ENCODE peak calls at places on chromosomes 4 and X, in ten cellular contexts. One of them, this sample, is unnamed.

GRCh38 chr4:165609653-165610052 is 230.8 kb downstream of the CPE start:
- DNase-seq in NCI-H2081: no peak
- DNase-seq in fibroblast of mammary gland: no peak
- DNase-seq in LoVo: no peak
- DNase-seq in esophagus squamous epithelium: no peak
- DNase-seq in stimulated activated CD8-positive, alpha-beta memory T cell treated with anti-CD3 and anti-CD28 coated beads, Interleukin-4, amount 100 ng/mL, for 1 hour: no peak
- DNase-seq in dermis microvascular lymphatic vessel endothelial cell: no peak
- DNase-seq in NCI-H2171 treated with DMSO at 0.1 percent for 48 hours: no peak
- DNase-seq in activated CD4-positive, alpha-beta T cell treated with anti-CD3 and anti-CD28 coated beads for 4 hours: no peak
- DNase-seq in cardiac fibroblast: no peak
- DNase-seq in this sample: no peak

GRCh38 chr4:7109169-7109568 is 41.3 kb upstream of the GRPEL1 start:
- DNase-seq in LoVo: no peak
- DNase-seq in dermis microvascular lymphatic vessel endothelial cell: no peak
- DNase-seq in fibroblast of mammary gland: no peak
- DNase-seq in NCI-H2081: no peak
- DNase-seq in NCI-H2171 treated with DMSO at 0.1 percent for 48 hours: no peak
- DNase-seq in stimulated activated CD8-positive, alpha-beta memory T cell treated with anti-CD3 and anti-CD28 coated beads, Interleukin-4, amount 100 ng/mL, for 1 hour: no peak
- DNase-seq in cardiac fibroblast: no peak
- DNase-seq in activated CD4-positive, alpha-beta T cell treated with anti-CD3 and anti-CD28 coated beads for 4 hours: no peak
- DNase-seq in esophagus squamous epithelium: no peak
- DNase-seq in this sample: no peak

GRCh38 chr4:148071009-148071408 is 339.1 kb downstream of the ARHGAP10 start:
- DNase-seq in fibroblast of mammary gland: no peak
- DNase-seq in activated CD4-positive, alpha-beta T cell treated with anti-CD3 and anti-CD28 coated beads for 4 hours: no peak
- DNase-seq in stimulated activated CD8-positive, alpha-beta memory T cell treated with anti-CD3 and anti-CD28 coated beads, Interleukin-4, amount 100 ng/mL, for 1 hour: no peak
- DNase-seq in esophagus squamous epithelium: no peak
- DNase-seq in LoVo: no peak
- DNase-seq in NCI-H2081: no peak
- DNase-seq in NCI-H2171 treated with DMSO at 0.1 percent for 48 hours: no peak
- DNase-seq in cardiac fibroblast: no peak
- DNase-seq in dermis microvascular lymphatic vessel endothelial cell: no peak
- DNase-seq in this sample: no peak

GRCh38 chrX:53283099-53283498 is 1.7 kb upstream of the IQSEC2 start:
- DNase-seq in NCI-H2171 treated with DMSO at 0.1 percent for 48 hours: no peak
- DNase-seq in esophagus squamous epithelium: no peak
- DNase-seq in dermis microvascular lymphatic vessel endothelial cell: no peak
- DNase-seq in activated CD4-positive, alpha-beta T cell treated with anti-CD3 and anti-CD28 coated beads for 4 hours: no peak
- DNase-seq in NCI-H2081: no peak
- DNase-seq in LoVo: no peak
- DNase-seq in fibroblast of mammary gland: no peak
- DNase-seq in cardiac fibroblast: no peak
- DNase-seq in stimulated activated CD8-positive, alpha-beta memory T cell treated with anti-CD3 and anti-CD28 coated beads, Interleukin-4, amount 100 ng/mL, for 1 hour: no peak
- DNase-seq in this sample: no peak

GRCh38 chr4:125132281-125132680 is 182.5 kb upstream of the FAT4 start:
- DNase-seq in activated CD4-positive, alpha-beta T cell treated with anti-CD3 and anti-CD28 coated beads for 4 hours: no peak
- DNase-seq in LoVo: no peak
- DNase-seq in esophagus squamous epithelium: no peak
- DNase-seq in fibroblast of mammary gland: peak
- DNase-seq in dermis microvascular lymphatic vessel endothelial cell: no peak
- DNase-seq in cardiac fibroblast: no peak
- DNase-seq in NCI-H2171 treated with DMSO at 0.1 percent for 48 hours: no peak
- DNase-seq in NCI-H2081: no peak
- DNase-seq in stimulated activated CD8-positive, alpha-beta memory T cell treated with anti-CD3 and anti-CD28 coated beads, Interleukin-4, amount 100 ng/mL, for 1 hour: no peak
- DNase-seq in this sample: no peak

GRCh38 chrX:133529578-133529977 is 114.3 kb upstream of the GPC4 start:
- DNase-seq in NCI-H2081: no peak
- DNase-seq in NCI-H2171 treated with DMSO at 0.1 percent for 48 hours: no peak
- DNase-seq in LoVo: no peak
- DNase-seq in cardiac fibroblast: no peak
- DNase-seq in esophagus squamous epithelium: no peak
- DNase-seq in stimulated activated CD8-positive, alpha-beta memory T cell treated with anti-CD3 and anti-CD28 coated beads, Interleukin-4, amount 100 ng/mL, for 1 hour: no peak
- DNase-seq in activated CD4-positive, alpha-beta T cell treated with anti-CD3 and anti-CD28 coated beads for 4 hours: no peak
- DNase-seq in dermis microvascular lymphatic vessel endothelial cell: no peak
- DNase-seq in fibroblast of mammary gland: no peak
- DNase-seq in this sample: no peak

GRCh38 chrX:44042731-44043130 is 69.5 kb upstream of the NDP start:
- DNase-seq in activated CD4-positive, alpha-beta T cell treated with anti-CD3 and anti-CD28 coated beads for 4 hours: no peak
- DNase-seq in cardiac fibroblast: peak
- DNase-seq in dermis microvascular lymphatic vessel endothelial cell: no peak
- DNase-seq in stimulated activated CD8-positive, alpha-beta memory T cell treated with anti-CD3 and anti-CD28 coated beads, Interleukin-4, amount 100 ng/mL, for 1 hour: no peak
- DNase-seq in NCI-H2081: no peak
- DNase-seq in LoVo: no peak
- DNase-seq in fibroblast of mammary gland: peak
- DNase-seq in NCI-H2171 treated with DMSO at 0.1 percent for 48 hours: no peak
- DNase-seq in esophagus squamous epithelium: no peak
- DNase-seq in this sample: no peak

GRCh38 chr4:179843370-179843769 is 2399.8 kb upstream of the TENM3 start:
- DNase-seq in cardiac fibroblast: no peak
- DNase-seq in NCI-H2171 treated with DMSO at 0.1 percent for 48 hours: no peak
- DNase-seq in fibroblast of mammary gland: no peak
- DNase-seq in stimulated activated CD8-positive, alpha-beta memory T cell treated with anti-CD3 and anti-CD28 coated beads, Interleukin-4, amount 100 ng/mL, for 1 hour: no peak
- DNase-seq in NCI-H2081: peak
- DNase-seq in activated CD4-positive, alpha-beta T cell treated with anti-CD3 and anti-CD28 coated beads for 4 hours: no peak
- DNase-seq in dermis microvascular lymphatic vessel endothelial cell: no peak
- DNase-seq in esophagus squamous epithelium: no peak
- DNase-seq in LoVo: no peak
- DNase-seq in this sample: no peak

GRCh38 chr4:161148051-161148450 is 1015.7 kb downstream of the FSTL5 start:
- DNase-seq in stimulated activated CD8-positive, alpha-beta memory T cell treated with anti-CD3 and anti-CD28 coated beads, Interleukin-4, amount 100 ng/mL, for 1 hour: no peak
- DNase-seq in esophagus squamous epithelium: no peak
- DNase-seq in NCI-H2171 treated with DMSO at 0.1 percent for 48 hours: no peak
- DNase-seq in dermis microvascular lymphatic vessel endothelial cell: no peak
- DNase-seq in fibroblast of mammary gland: no peak
- DNase-seq in NCI-H2081: no peak
- DNase-seq in activated CD4-positive, alpha-beta T cell treated with anti-CD3 and anti-CD28 coated beads for 4 hours: no peak
- DNase-seq in LoVo: no peak
- DNase-seq in cardiac fibroblast: no peak
- DNase-seq in this sample: no peak

GRCh38 chrX:13180807-13181206 is 136.4 kb upstream of the FAM9C start:
- DNase-seq in cardiac fibroblast: peak
- DNase-seq in fibroblast of mammary gland: peak
- DNase-seq in LoVo: no peak
- DNase-seq in NCI-H2081: no peak
- DNase-seq in esophagus squamous epithelium: no peak
- DNase-seq in stimulated activated CD8-positive, alpha-beta memory T cell treated with anti-CD3 and anti-CD28 coated beads, Interleukin-4, amount 100 ng/mL, for 1 hour: no peak
- DNase-seq in dermis microvascular lymphatic vessel endothelial cell: peak
- DNase-seq in NCI-H2171 treated with DMSO at 0.1 percent for 48 hours: no peak
- DNase-seq in activated CD4-positive, alpha-beta T cell treated with anti-CD3 and anti-CD28 coated beads for 4 hours: no peak
- DNase-seq in this sample: peak

GRCh38 chr4:69708211-69708610 is 52.2 kb downstream of the SULT1B1 start:
- DNase-seq in LoVo: no peak
- DNase-seq in cardiac fibroblast: peak
- DNase-seq in stimulated activated CD8-positive, alpha-beta memory T cell treated with anti-CD3 and anti-CD28 coated beads, Interleukin-4, amount 100 ng/mL, for 1 hour: no peak
- DNase-seq in NCI-H2171 treated with DMSO at 0.1 percent for 48 hours: no peak
- DNase-seq in NCI-H2081: no peak
- DNase-seq in esophagus squamous epithelium: no peak
- DNase-seq in dermis microvascular lymphatic vessel endothelial cell: no peak
- DNase-seq in activated CD4-positive, alpha-beta T cell treated with anti-CD3 and anti-CD28 coated beads for 4 hours: no peak
- DNase-seq in fibroblast of mammary gland: peak
- DNase-seq in this sample: no peak

GRCh38 chr4:79233820-79234219 is 92.0 kb downstream of the NAA11 start:
- DNase-seq in fibroblast of mammary gland: no peak
- DNase-seq in stimulated activated CD8-positive, alpha-beta memory T cell treated with anti-CD3 and anti-CD28 coated beads, Interleukin-4, amount 100 ng/mL, for 1 hour: no peak
- DNase-seq in NCI-H2081: no peak
- DNase-seq in LoVo: no peak
- DNase-seq in dermis microvascular lymphatic vessel endothelial cell: no peak
- DNase-seq in cardiac fibroblast: no peak
- DNase-seq in NCI-H2171 treated with DMSO at 0.1 percent for 48 hours: no peak
- DNase-seq in activated CD4-positive, alpha-beta T cell treated with anti-CD3 and anti-CD28 coated beads for 4 hours: no peak
- DNase-seq in esophagus squamous epithelium: no peak
- DNase-seq in this sample: no peak

GRCh38 chr4:139331185-139331584 is 28.9 kb upstream of the NDUFC1 start:
- DNase-seq in activated CD4-positive, alpha-beta T cell treated with anti-CD3 and anti-CD28 coated beads for 4 hours: no peak
- DNase-seq in NCI-H2081: no peak
- DNase-seq in NCI-H2171 treated with DMSO at 0.1 percent for 48 hours: no peak
- DNase-seq in stimulated activated CD8-positive, alpha-beta memory T cell treated with anti-CD3 and anti-CD28 coated beads, Interleukin-4, amount 100 ng/mL, for 1 hour: no peak
- DNase-seq in LoVo: no peak
- DNase-seq in fibroblast of mammary gland: peak
- DNase-seq in cardiac fibroblast: peak
- DNase-seq in esophagus squamous epithelium: no peak
- DNase-seq in dermis microvascular lymphatic vessel endothelial cell: no peak
- DNase-seq in this sample: no peak

GRCh38 chrX:124641737-124642491 is 295.6 kb downstream of the SH2D1A start:
- DNase-seq in esophagus squamous epithelium: no peak
- DNase-seq in dermis microvascular lymphatic vessel endothelial cell: no peak
- DNase-seq in NCI-H2171 treated with DMSO at 0.1 percent for 48 hours: no peak
- DNase-seq in LoVo: no peak
- DNase-seq in activated CD4-positive, alpha-beta T cell treated with anti-CD3 and anti-CD28 coated beads for 4 hours: no peak
- DNase-seq in stimulated activated CD8-positive, alpha-beta memory T cell treated with anti-CD3 and anti-CD28 coated beads, Interleukin-4, amount 100 ng/mL, for 1 hour: no peak
- DNase-seq in fibroblast of mammary gland: no peak
- DNase-seq in cardiac fibroblast: no peak
- DNase-seq in NCI-H2081: peak
- DNase-seq in this sample: no peak

GRCh38 chr4:73416423-73417087 is 12.5 kb downstream of the ALB start:
- DNase-seq in LoVo: no peak
- DNase-seq in cardiac fibroblast: no peak
- DNase-seq in activated CD4-positive, alpha-beta T cell treated with anti-CD3 and anti-CD28 coated beads for 4 hours: no peak
- DNase-seq in NCI-H2171 treated with DMSO at 0.1 percent for 48 hours: no peak
- DNase-seq in dermis microvascular lymphatic vessel endothelial cell: no peak
- DNase-seq in NCI-H2081: no peak
- DNase-seq in stimulated activated CD8-positive, alpha-beta memory T cell treated with anti-CD3 and anti-CD28 coated beads, Interleukin-4, amount 100 ng/mL, for 1 hour: no peak
- DNase-seq in esophagus squamous epithelium: no peak
- DNase-seq in fibroblast of mammary gland: no peak
- DNase-seq in this sample: no peak

GRCh38 chrX:149757206-149758067 is 16.4 kb upstream of the HSFX1 start:
- DNase-seq in fibroblast of mammary gland: no peak
- DNase-seq in cardiac fibroblast: no peak
- DNase-seq in activated CD4-positive, alpha-beta T cell treated with anti-CD3 and anti-CD28 coated beads for 4 hours: no peak
- DNase-seq in LoVo: no peak
- DNase-seq in stimulated activated CD8-positive, alpha-beta memory T cell treated with anti-CD3 and anti-CD28 coated beads, Interleukin-4, amount 100 ng/mL, for 1 hour: no peak
- DNase-seq in esophagus squamous epithelium: no peak
- DNase-seq in NCI-H2171 treated with DMSO at 0.1 percent for 48 hours: no peak
- DNase-seq in NCI-H2081: no peak
- DNase-seq in dermis microvascular lymphatic vessel endothelial cell: no peak
- DNase-seq in this sample: no peak

GRCh38 chr4:7198440-7199128 is 6.2 kb downstream of the SORCS2 start:
- DNase-seq in NCI-H2081: no peak
- DNase-seq in esophagus squamous epithelium: no peak
- DNase-seq in fibroblast of mammary gland: no peak
- DNase-seq in activated CD4-positive, alpha-beta T cell treated with anti-CD3 and anti-CD28 coated beads for 4 hours: no peak
- DNase-seq in LoVo: no peak
- DNase-seq in cardiac fibroblast: no peak
- DNase-seq in NCI-H2171 treated with DMSO at 0.1 percent for 48 hours: no peak
- DNase-seq in dermis microvascular lymphatic vessel endothelial cell: no peak
- DNase-seq in stimulated activated CD8-positive, alpha-beta memory T cell treated with anti-CD3 and anti-CD28 coated beads, Interleukin-4, amount 100 ng/mL, for 1 hour: no peak
- DNase-seq in this sample: no peak

GRCh38 chr4:18057821-18058533 is 36.4 kb upstream of the LCORL start:
- DNase-seq in cardiac fibroblast: no peak
- DNase-seq in activated CD4-positive, alpha-beta T cell treated with anti-CD3 and anti-CD28 coated beads for 4 hours: no peak
- DNase-seq in fibroblast of mammary gland: no peak
- DNase-seq in esophagus squamous epithelium: no peak
- DNase-seq in NCI-H2171 treated with DMSO at 0.1 percent for 48 hours: no peak
- DNase-seq in dermis microvascular lymphatic vessel endothelial cell: no peak
- DNase-seq in NCI-H2081: no peak
- DNase-seq in LoVo: no peak
- DNase-seq in stimulated activated CD8-positive, alpha-beta memory T cell treated with anti-CD3 and anti-CD28 coated beads, Interleukin-4, amount 100 ng/mL, for 1 hour: no peak
- DNase-seq in this sample: no peak